ENCODE peak calls at places on chromosomes 7 and 10, in eight cellular contexts. P is Calu3, K is neural crest cell, Z is WTC11, Q is WERI-Rb-1, L is upper lobe of right lung, J is astrocyte of the spinal cord, N is astrocyte. Y is an unnamed sample.

GRCh38 chr10:74486659-74487058 is 335.6 kb downstream of the ADK start:
- DNase-seq in Z (no peak), L (no peak), N (no peak), Q (no peak), P (no peak), J (no peak), K (no peak), Y (no peak)

GRCh38 chr10:108204528-108205313 is 1040.2 kb upstream of the SORCS1 start:
- DNase-seq in N (no peak), L (no peak), P (no peak), Z (peak), K (peak), Q (peak), J (peak), Y (no peak)

GRCh38 chr7:38872202-38872601 is 36.8 kb downstream of the VPS41 start:
- DNase-seq in Q (no peak), P (no peak), N (no peak), L (no peak), Z (no peak), J (no peak), K (no peak), Y (no peak)

GRCh38 chr7:6482307-6482706 is 34.6 kb upstream of the DAGLB start:
- DNase-seq in L (no peak), Z (no peak), N (no peak), J (no peak), P (no peak), K (no peak), Q (no peak), Y (no peak)

GRCh38 chr10:21175797-21176196 is 278.7 kb upstream of the NEBL start:
- DNase-seq in P (no peak), Q (no peak), L (no peak), N (no peak), Z (no peak), K (no peak), J (no peak), Y (no peak)

GRCh38 chr7:151448261-151449252 is 8.6 kb upstream of the CRYGN start:
- DNase-seq in J (peak), Z (peak), L (peak), K (peak), Q (peak), P (peak), N (no peak), Y (peak)

GRCh38 chr10:19049577-19049976 is 976 bp downstream of the MALRD1 start:
- DNase-seq in K (no peak), P (no peak), Q (no peak), N (no peak), Z (no peak), J (no peak), L (no peak), Y (no peak)

GRCh38 chr10:102752934-102753664 is 9.4 kb downstream of the WBP1L start:
- DNase-seq in Q (peak), K (no peak), L (no peak), N (peak), J (peak), P (no peak), Z (no peak), Y (peak)

GRCh38 chr10:96401036-96401435 is 42.2 kb upstream of the OPALIN start:
- DNase-seq in K (peak), N (no peak), Z (no peak), J (no peak), Q (no peak), L (no peak), P (no peak), Y (no peak)

GRCh38 chr7:105691029-105691691 is 109.9 kb upstream of the EFCAB10 start:
- DNase-seq in Q (no peak), Z (no peak), L (no peak), J (peak), N (no peak), K (no peak), P (no peak), Y (no peak)

GRCh38 chr7:72453436-72453835 is 41.3 kb upstream of the CALN1 start:
- DNase-seq in Z (no peak), J (no peak), K (no peak), L (no peak), P (no peak), Q (no peak), N (no peak), Y (no peak)

GRCh38 chr10:46299531-46300366 is 13.0 kb downstream of the ANTXRL start:
- DNase-seq in P (no peak), L (no peak), Q (peak), Z (no peak), J (no peak), K (no peak), N (no peak), Y (peak)

GRCh38 chr10:92993671-92994304 is 66.8 kb upstream of the CYP26C1 start:
- DNase-seq in Z (no peak), L (no peak), Q (no peak), J (no peak), P (no peak), N (no peak), K (no peak), Y (no peak)

GRCh38 chr7:144907577-144907976 is 71.7 kb upstream of the TPK1 start:
- DNase-seq in K (no peak), L (no peak), N (no peak), J (no peak), Q (no peak), P (no peak), Z (no peak), Y (no peak)

GRCh38 chr7:45184326-45185027 is 26.9 kb downstream of the RAMP3 start:
- DNase-seq in L (peak), P (no peak), Z (no peak), K (no peak), J (no peak), N (no peak), Q (no peak), Y (peak)

GRCh38 chr7:194257-194995 is 2.1 kb downstream of the FAM20C start:
- DNase-seq in K (no peak), J (peak), N (peak), P (no peak), Q (no peak), L (no peak), Z (peak), Y (no peak)

GRCh38 chr10:58209669-58210068 is 58.0 kb downstream of the IPMK start:
- DNase-seq in J (peak), L (peak), N (no peak), Q (no peak), K (no peak), Z (no peak), P (no peak), Y (no peak)

GRCh38 chr7:47520408-47520807 is 61.5 kb downstream of the TNS3 start:
- DNase-seq in K (no peak), N (peak), P (no peak), Q (no peak), L (no peak), J (peak), Z (no peak), Y (peak)

DNA sequence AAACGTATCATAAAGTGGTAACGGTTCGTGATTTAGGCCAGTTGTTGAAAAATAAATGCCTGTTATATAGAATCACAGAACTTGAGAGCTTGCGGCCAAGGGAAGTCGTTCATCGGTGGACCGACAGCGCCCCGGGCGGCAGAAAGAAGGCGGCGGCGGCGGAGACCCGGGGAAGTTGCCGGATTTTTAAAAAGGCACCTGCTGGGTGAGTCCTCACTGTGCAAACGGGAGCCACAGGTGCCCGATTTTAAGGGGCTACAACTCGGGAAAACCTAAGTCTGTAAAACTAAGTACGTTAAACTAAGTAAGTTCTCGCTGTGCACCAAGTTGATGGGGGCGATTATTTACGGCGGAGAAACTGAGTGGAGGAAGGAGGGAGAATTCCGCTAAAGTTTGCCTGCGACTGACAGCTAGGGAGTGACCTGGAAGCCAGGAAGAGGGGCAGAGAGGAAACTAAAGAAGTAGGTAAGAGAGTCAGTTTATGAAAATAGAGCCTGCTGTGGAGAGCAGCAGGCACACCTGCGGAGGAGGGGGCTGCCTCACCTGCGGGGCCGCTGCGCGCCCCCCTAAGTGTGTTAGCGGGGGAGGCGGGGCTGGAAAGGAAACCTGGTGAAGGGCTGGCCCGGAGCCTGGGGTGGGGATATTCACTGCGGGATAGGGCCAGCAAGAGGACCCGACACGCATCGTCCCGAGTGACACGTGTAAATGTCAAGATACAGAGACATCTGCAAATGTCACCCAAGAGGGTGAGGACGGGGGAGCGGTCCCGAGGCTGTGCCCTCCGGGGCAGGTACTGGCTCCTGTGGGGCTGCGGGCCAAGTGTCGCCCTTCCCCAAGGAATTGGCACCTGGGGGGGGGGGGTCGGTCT is 1.0 kb downstream of the ADAM12 start:
- DNase-seq in Q (peak), Z (peak), N (peak), J (peak), L (peak), P (peak), K (peak), Y (no peak)
- TF ChIP-seq CTCF in Q (peak), Z (peak), N (peak), J (peak), L (peak), P (no peak), K (peak), Y (peak)

DNA sequence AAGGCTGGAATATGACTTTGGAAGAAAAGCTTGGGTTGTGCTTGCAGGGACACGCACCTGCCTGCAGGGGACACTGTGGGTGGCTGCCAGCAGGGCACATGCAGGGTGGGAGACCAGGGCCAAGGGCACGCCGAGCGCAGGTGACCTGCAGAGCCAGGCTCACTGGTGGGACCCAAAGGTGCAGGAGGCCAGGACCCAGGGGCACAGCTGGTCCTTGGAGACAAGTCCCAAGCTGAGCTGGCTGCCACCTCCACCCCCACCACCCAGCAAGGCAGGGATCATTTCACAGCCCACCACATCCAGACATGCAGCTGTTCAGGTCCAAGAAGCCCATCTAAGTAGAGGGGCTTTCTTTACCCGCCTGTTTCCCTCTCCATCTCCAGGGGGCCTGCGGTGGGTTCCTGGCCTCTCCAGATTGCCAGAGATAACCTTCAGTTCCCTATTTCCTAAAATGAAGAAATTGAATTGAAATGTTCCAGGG is 13.8 kb upstream of the CLIP2 start:
- DNase-seq in Q (peak), K (no peak), L (no peak), J (no peak), N (no peak), Z (peak), P (no peak), Y (no peak)
- TF ChIP-seq CTCF in Q (peak), K (peak), L (peak), J (peak), N (no peak), Z (peak), P (peak), Y (peak)

DNA sequence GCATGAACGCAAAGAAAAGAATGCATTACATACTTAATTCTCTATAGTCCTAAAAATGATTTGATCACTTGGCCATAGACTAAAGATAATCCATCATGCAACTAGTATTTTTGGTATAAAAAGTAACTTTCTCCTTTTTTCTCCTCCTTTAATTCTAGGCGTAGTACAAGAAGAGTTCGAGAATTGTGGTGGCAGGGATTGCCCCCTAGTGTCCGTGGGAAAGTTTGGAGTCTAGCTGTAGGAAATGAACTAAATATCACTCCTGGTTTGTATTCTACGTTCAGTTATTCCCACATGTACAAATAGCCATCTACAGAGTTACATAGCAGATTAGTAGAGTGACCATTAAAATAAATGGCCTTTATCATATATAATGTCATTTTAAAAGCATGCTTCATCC is 45.5 kb upstream of the HELLS start:
- DNase-seq in P (no peak), K (no peak), N (no peak), Z (no peak), J (peak), L (no peak), Q (peak), Y (no peak)
- TF ChIP-seq CTCF in P (peak), K (peak), N (peak), Z (no peak), J (peak), L (peak), Q (peak), Y (peak)

GRCh38 chr10:5666324-5667220 is at the start of gene ASB13:
- DNase-seq in N (no peak), P (peak), Z (peak), Q (peak), K (peak), L (peak), J (peak), Y (peak)
- TF ChIP-seq CTCF in N (no peak), P (no peak), Z (no peak), Q (no peak), K (no peak), L (peak), J (no peak), Y (no peak)

DNA sequence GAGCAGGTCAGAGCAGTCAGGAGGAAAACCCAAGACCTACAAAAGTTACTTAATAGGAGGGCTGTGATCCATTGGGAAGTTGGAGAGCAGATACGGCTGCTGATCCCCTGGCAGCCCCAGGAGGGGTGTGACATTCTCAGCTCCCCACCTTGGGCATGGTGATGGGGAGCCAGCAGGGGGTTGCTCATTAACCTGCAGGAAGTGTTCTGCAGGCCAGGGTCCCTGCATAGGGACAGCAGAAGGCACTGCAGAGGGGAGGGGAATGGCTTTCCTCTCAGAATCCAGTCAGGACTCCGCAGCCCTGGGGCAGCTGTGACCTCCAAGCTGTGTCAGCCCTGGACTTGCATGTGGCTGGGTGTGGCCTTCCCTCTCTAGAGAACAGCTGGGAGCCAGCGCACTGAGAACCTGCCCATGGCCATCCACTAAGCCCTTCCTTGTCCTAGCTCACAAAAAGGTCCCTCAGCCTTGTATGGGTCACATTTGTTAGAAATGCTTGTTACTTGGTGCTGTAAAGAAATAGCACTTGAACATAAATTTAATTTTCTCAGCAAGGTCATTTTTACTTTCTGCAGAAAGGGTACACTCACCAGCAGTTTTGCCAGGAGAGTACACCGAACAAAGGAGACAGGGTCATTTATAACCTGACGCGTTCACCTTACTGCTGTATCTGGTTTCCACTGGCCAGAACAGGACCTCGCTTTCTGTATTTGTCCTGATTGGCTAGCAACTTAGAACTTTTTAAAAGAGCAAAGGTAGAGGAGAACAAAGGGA is 169.6 kb downstream of the COBL start:
- DNase-seq in N (no peak), Z (no peak), Q (no peak), K (no peak), J (no peak), P (no peak), L (no peak), Y (no peak)
- TF ChIP-seq CTCF in N (no peak), Z (no peak), Q (no peak), K (no peak), J (no peak), P (no peak), L (no peak), Y (no peak)

GRCh38 chr10:99859585-99859984 is 77.1 kb downstream of the ABCC2 start:
- DNase-seq in P (peak), N (no peak), Q (peak), L (no peak), J (no peak), Z (peak), K (no peak), Y (no peak)
- TF ChIP-seq CTCF in P (peak), N (peak), Q (peak), L (peak), J (peak), Z (no peak), K (peak), Y (peak)

GRCh38 chr7:4209966-4210365 is 472.1 kb upstream of the FOXK1 start:
- DNase-seq in L (peak), J (no peak), Q (no peak), K (no peak), P (no peak), Z (no peak), N (no peak), Y (peak)
- TF ChIP-seq CTCF in L (no peak), J (no peak), Q (no peak), K (no peak), P (no peak), Z (no peak), N (no peak), Y (no peak)

Y was measured in spleen.